ENCODE peak calls at places on chromosome X, in four cellular contexts. R is activated CD4-positive, alpha-beta T cell treated with anti-CD3 and anti-CD28 coated beads, Interleukin-2, amount 10 ng/mL, durations not matched to agents 7 days and 5 days; S is HEK293T; K is A549. N is an unnamed sample.
A peak's percentile ranks its signal among the peaks of the same experiment; 100 is the strongest.

GRCh38 chrX:103685396-103685795 is 1.1 kb downstream of the MORF4L2 start:
- DNase-seq in S (no peak), K (peak; percentile 12), R (no peak), N (no peak)

GRCh38 chrX:56995271-56995994 is at the start of gene SPIN3:
- DNase-seq in K (peak; percentile 93), S (peak; percentile 71), R (peak; percentile 69), N (peak; percentile 87)

GRCh38 chrX:149040873-149041535 is 464.1 kb downstream of the IDS start:
- DNase-seq in R (no peak), S (no peak), K (peak; percentile 6), N (no peak)

GRCh38 chrX:71632923-71633657 is 14.8 kb upstream of the CXCR3 start:
- DNase-seq in S (no peak), K (no peak), R (no peak), N (no peak)

GRCh38 chrX:154019633-154020499 is at the start of gene IRAK1:
- DNase-seq in R (peak; percentile 49), K (peak; percentile 60), S (peak; percentile 76), N (no peak)

GRCh38 chrX:93673056-93673868 is at the start of gene NAP1L3:
- DNase-seq in K (peak; percentile 63), R (peak; percentile 56), S (peak; percentile 61), N (peak; percentile 5)

GRCh38 chrX:85052207-85052606 is 48.5 kb downstream of the APOOL start:
- DNase-seq in S (no peak), K (no peak), R (no peak), N (no peak)

GRCh38 chrX:1323315-1323714 is 13.3 kb upstream of the IL3RA start:
- DNase-seq in K (peak; percentile 84), S (peak; percentile 74), R (peak; percentile 69), N (peak; percentile 51)

GRCh38 chrX:11185861-11186260 is 74.7 kb downstream of the HCCS start:
- DNase-seq in R (no peak), K (no peak), S (no peak), N (no peak)

GRCh38 chrX:151753313-151754041 is 18.9 kb downstream of the CNGA2 start:
- DNase-seq in S (peak; percentile 74), R (peak; percentile 7), K (peak; percentile 63), N (peak; percentile 13)

GRCh38 chrX:18377802-18378201 is 23.3 kb upstream of the SCML2 start:
- DNase-seq in S (peak; percentile 62), K (peak; percentile 53), R (peak; percentile 29), N (peak; percentile 11)